ENCODE peak calls at places on chromosomes 4 and X, in five cellular contexts. S is occipital lobe, Q is heart left ventricle, D is NCI-H226, Y is hypothalamus. N is an unnamed sample.
A peak's percentile ranks its signal among the peaks of the same experiment; 100 is the strongest.

GRCh38 chr4:83285022-83285387 is 407 bp upstream of the COQ2 start:
- DNase-seq in S (no peak), Q (no peak), D (no peak), Y (no peak), N (no peak)

GRCh38 chr4:183995489-183996049 is 90.5 kb downstream of the STOX2 start:
- DNase-seq in S (no peak), Q (no peak), D (no peak), Y (no peak), N (no peak)

GRCh38 chr4:124061413-124061812 is 651.1 kb downstream of the ANKRD50 start:
- DNase-seq in S (no peak), Q (no peak), D (peak; percentile 21), Y (no peak), N (no peak)

GRCh38 chr4:108359130-108359709 is 190.5 kb upstream of the LEF1 start:
- DNase-seq in S (no peak), Q (no peak), D (no peak), Y (no peak), N (no peak)

GRCh38 chr4:122854860-122855259 is 28.2 kb downstream of the FGF2 start:
- DNase-seq in S (peak; percentile 49), Q (no peak), D (no peak), Y (peak; percentile 81), N (no peak)

GRCh38 chr4:1202526-1203378 is 30.4 kb upstream of the SPON2 start:
- DNase-seq in S (no peak), Q (peak; percentile 23), D (no peak), Y (no peak), N (no peak)

GRCh38 chr4:142913461-142914030 is 67.4 kb upstream of the INPP4B start:
- DNase-seq in S (no peak), Q (no peak), D (no peak), Y (no peak), N (no peak)

GRCh38 chr4:8356856-8357255 is 83.7 kb downstream of the ACOX3 start:
- DNase-seq in S (no peak), Q (no peak), D (no peak), Y (no peak), N (no peak)

GRCh38 chrX:8044861-8045434 is 117.7 kb upstream of the PNPLA4 start:
- DNase-seq in S (peak; percentile 8), Q (no peak), D (peak; percentile 52), Y (no peak), N (no peak)

GRCh38 chr4:101186558-101187184 is 160.7 kb downstream of the PPP3CA start:
- DNase-seq in S (no peak), Q (no peak), D (no peak), Y (no peak), N (no peak)

GRCh38 chr4:125231661-125232060 is 83.1 kb upstream of the FAT4 start:
- DNase-seq in S (no peak), Q (no peak), D (no peak), Y (no peak), N (no peak)

GRCh38 chr4:81392164-81392563 is 79.5 kb downstream of the RASGEF1B start:
- DNase-seq in S (no peak), Q (no peak), D (no peak), Y (no peak), N (no peak)

GRCh38 chrX:31038585-31039326 is 33.1 kb downstream of the FTHL17 start:
- DNase-seq in S (no peak), Q (no peak), D (peak; percentile 1), Y (peak; percentile 1), N (no peak)

GRCh38 chr4:24210332-24210902 is 320.6 kb upstream of the PPARGC1A start:
- DNase-seq in S (no peak), Q (peak; percentile 33), D (peak; percentile 58), Y (no peak), N (no peak)

GRCh38 chrX:57821703-57822375 is 88.4 kb downstream of the ZXDA start:
- DNase-seq in S (no peak), Q (no peak), D (no peak), Y (peak; percentile 0), N (no peak)

GRCh38 chr4:48271048-48271452 is 1.4 kb upstream of the TEC start:
- DNase-seq in S (no peak), Q (no peak), D (no peak), Y (no peak), N (no peak)

GRCh38 chrX:8728932-8729331 is 3.0 kb downstream of the ANOS1 start:
- DNase-seq in S (no peak), Q (no peak), D (no peak), Y (no peak), N (no peak)

GRCh38 chrX:39950035-39950688 is 147.6 kb downstream of the BCOR start:
- DNase-seq in S (no peak), Q (no peak), D (peak; percentile 28), Y (no peak), N (no peak)

GRCh38 chr4:16226816-16227461 is 668 bp upstream of the TAPT1 start:
- DNase-seq in S (peak; percentile 37), Q (peak; percentile 71), D (no peak), Y (peak; percentile 51), N (no peak)

GRCh38 chr4:161714928-161715327 is 448.9 kb downstream of the FSTL5 start:
- DNase-seq in S (no peak), Q (no peak), D (no peak), Y (no peak), N (no peak)

GRCh38 chrX:55489315-55490009 is at the start of gene USP51:
- DNase-seq in S (peak; percentile 27), Q (peak; percentile 42), D (no peak), Y (peak; percentile 35), N (peak; percentile 50)

GRCh38 chrX:74449322-74449936 is 28.1 kb downstream of the SLC16A2 start:
- DNase-seq in S (no peak), Q (no peak), D (peak; percentile 60), Y (no peak), N (no peak)

GRCh38 chr4:169342906-169343560 is 72.3 kb upstream of the SH3RF1 start:
- DNase-seq in S (no peak), Q (no peak), D (peak; percentile 3), Y (no peak), N (no peak)